ENCODE peak calls at places on chromosomes 3 and 15, in seven cellular contexts. F, Y, I, M, S, W and C are unnamed samples.
A peak's percentile ranks its signal among the peaks of the same experiment; 100 is the strongest.

GRCh38 chr3:41076399-41076798 is 122.9 kb upstream of the CTNNB1 start:
- DNase-seq in F (no peak), Y (no peak), I (no peak), M (no peak), S (no peak), W (no peak), C (no peak)

GRCh38 chr3:44970916-44971490 is 5.0 kb downstream of the ZDHHC3 start:
- DNase-seq in F (no peak), Y (no peak), I (no peak), M (no peak), S (no peak), W (no peak), C (no peak)

GRCh38 chr3:57852896-57853295 is 96.8 kb downstream of the SLMAP start:
- DNase-seq in F (peak; percentile 32), Y (no peak), I (no peak), M (no peak), S (no peak), W (no peak), C (no peak)

GRCh38 chr3:124558898-124559649 is 171.2 kb upstream of the UMPS start:
- DNase-seq in F (peak; percentile 97), Y (peak; percentile 87), I (no peak), M (peak; percentile 86), S (no peak), W (peak; percentile 72), C (peak; percentile 86)

GRCh38 chr3:181713300-181713647 is 1.5 kb downstream of the SOX2 start:
- DNase-seq in F (no peak), Y (no peak), I (no peak), M (no peak), S (no peak), W (no peak), C (no peak)

GRCh38 chr3:99999541-99999940 is 114.8 kb downstream of the FILIP1L start:
- DNase-seq in F (peak; percentile 45), Y (no peak), I (no peak), M (no peak), S (no peak), W (no peak), C (no peak)

GRCh38 chr15:65579762-65580161 is 31.2 kb downstream of the INTS14 start:
- DNase-seq in F (no peak), Y (no peak), I (no peak), M (no peak), S (no peak), W (no peak), C (no peak)

GRCh38 chr15:38651328-38652038 is 86.9 kb upstream of the RASGRP1 start:
- DNase-seq in F (no peak), Y (no peak), I (peak; percentile 59), M (no peak), S (no peak), W (no peak), C (no peak)

GRCh38 chr15:39198044-39198625 is 382.7 kb upstream of the THBS1 start:
- DNase-seq in F (no peak), Y (no peak), I (no peak), M (no peak), S (no peak), W (no peak), C (no peak)

GRCh38 chr15:44033894-44034293 is 161.2 kb downstream of the FRMD5 start:
- DNase-seq in F (peak; percentile 38), Y (no peak), I (no peak), M (peak; percentile 64), S (no peak), W (no peak), C (no peak)

GRCh38 chr3:147356909-147357733 is 49.2 kb downstream of the ZIC4 start:
- DNase-seq in F (no peak), Y (no peak), I (no peak), M (no peak), S (peak; percentile 88), W (no peak), C (no peak)

DNA sequence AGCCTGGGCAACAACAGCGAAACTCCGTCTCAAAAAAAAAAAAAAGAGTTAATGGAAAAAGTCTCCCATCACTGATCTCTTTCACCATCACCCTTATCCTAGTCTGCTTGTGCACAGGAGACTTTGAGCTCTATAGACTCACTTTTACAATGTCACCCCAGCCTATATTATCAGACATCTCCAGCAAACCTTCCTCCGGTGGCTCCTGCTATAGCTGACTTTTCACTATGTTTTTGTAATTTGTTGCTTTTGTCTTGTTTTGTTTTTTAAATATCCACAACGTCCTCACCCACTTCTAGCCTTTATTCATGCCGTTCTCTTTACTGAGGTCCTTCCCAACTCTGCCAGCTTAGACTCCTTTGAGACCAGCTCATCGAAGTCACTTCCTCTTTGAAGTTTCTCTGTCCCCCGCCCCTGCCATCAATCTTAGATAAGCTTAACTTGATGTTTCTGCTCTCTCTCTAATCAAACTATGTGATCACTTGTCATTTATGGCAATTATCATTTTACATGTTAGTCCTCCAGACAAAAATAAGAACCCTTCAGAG is 82.7 kb upstream of the CHD2 start:
- DNase-seq in F (no peak), Y (no peak), I (no peak), M (no peak), S (no peak), W (no peak), C (no peak)
- H3K4me3 ChIP-seq in F (no peak overlapping the region), Y (no peak overlapping the region), I (no peak overlapping the region), M (no peak overlapping the region), S (no peak overlapping the region), W (no peak overlapping the region), C (no peak overlapping the region)

DNA sequence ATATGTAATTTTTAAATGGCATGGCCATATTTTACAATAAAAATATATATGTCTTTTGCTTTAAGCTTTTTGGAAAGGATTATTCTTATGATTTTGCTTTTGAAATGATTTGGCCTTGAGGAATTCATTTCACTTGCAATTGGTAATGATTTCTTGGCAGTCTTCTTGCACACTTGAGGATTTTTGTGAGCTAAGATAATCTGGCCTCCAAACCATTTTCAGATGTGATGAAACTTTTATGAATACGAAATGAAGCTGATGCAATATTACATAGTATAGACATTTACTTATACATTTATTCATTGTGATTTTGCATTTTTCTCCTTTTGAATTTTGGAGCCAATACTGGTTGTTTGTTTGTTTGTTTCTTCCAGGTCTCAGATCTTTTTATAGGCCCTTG is 6.4 kb upstream of the SH2D7 start:
- DNase-seq in F (no peak), Y (no peak), I (no peak), M (no peak), S (no peak), W (no peak), C (peak; percentile 60)
- H3K27ac ChIP-seq in F (no peak overlapping the region), Y (no peak overlapping the region), I (no peak overlapping the region), M (no peak overlapping the region), S (no peak overlapping the region), W (no peak overlapping the region), C (peak overlapping the region; percentile 77)

DNA sequence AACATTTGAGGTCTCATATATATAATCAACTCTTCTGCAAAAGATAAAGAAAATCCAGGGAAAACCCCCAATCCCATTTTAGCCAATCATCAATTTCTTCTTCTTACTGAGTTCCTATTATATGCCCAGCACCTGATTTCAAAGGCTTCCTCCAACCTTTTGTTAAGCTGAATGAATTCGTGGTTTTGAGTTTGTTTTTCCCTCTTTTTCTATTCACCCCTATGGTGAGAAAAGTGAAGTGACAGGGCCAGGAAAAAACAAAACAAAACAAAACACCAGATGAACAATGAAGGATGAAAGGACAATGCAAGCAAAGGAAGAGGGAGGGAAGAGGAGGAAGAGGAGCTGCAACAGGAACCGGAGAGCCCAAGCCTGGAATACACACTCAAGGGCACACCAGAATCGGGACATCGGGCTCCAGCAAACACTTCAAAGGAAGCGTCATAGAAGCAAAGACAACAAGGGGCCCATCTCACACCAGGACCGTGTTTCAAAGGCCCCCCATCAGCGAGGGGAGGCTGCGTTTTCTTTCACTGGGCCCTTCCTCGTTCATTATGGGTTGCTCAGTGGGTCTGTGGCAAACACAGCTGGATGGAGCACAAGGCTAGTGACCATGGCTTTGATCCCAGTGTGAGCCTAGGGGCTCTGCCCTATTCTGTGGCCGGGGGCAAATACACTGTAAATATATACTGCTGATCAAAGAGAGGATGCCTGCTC is 50.2 kb downstream of the VGLL4 start:
- DNase-seq in F (no peak), Y (no peak), I (no peak), M (no peak), S (peak; percentile 39), W (no peak), C (no peak)
- H3K4me3 ChIP-seq in F (no peak overlapping the region), Y (no peak overlapping the region), I (no peak overlapping the region), M (no peak overlapping the region), S (peak overlapping the region; percentile 22), W (no peak overlapping the region), C (no peak overlapping the region)

GRCh38 chr3:137099336-137099735 is 141.6 kb downstream of the IL20RB start:
- DNase-seq in F (no peak), Y (no peak), I (no peak), M (no peak), S (peak; percentile 36), W (no peak), C (no peak)
- H3K27ac ChIP-seq in F (no peak overlapping the region), Y (no peak overlapping the region), I (no peak overlapping the region), M (no peak overlapping the region), S (no peak overlapping the region), W (no peak overlapping the region), C (no peak overlapping the region)

DNA sequence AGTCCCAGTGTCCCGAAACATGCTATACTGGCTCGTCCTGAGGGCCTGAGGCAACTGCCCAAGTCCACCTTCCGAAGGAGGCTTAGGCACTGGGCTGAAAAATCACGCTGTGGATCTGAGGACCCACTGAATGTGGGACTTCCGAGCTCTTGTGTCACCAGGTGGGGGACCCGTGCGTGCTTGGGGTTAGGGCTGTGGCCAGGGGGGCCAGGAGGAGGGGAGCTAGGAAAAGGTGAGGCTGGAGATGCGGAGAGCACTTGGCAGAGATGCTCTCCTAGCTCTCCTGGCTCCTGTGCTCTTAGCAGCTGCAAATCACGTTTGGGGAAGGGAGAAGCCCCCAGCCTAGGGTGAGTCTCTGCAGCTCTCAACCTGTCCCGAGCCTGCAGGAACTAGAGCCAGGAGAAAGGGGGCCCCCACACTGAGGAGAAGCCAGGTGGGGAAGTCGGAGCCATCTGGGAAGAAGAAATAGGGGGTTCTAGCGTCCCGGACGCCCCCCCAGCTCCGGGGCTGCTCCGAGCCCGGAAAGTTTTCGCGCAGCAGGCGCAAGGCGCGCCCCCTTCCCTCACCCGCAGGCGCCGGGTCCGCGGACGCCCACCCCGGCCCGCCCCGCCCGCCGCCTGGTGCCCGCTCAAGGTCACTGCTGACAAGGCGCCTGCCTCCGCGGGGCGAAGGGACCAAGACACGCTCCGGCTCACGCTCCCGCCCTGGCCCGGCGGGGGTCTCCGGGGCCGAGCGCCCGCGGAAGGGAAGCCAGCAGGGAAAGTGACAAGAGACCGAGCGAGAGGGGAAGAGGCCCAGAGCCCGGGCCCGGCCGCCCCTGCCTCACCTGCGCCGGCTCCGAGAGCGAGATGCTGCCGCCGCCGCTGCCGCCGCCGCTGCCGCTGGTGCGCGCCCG is 108.7 kb upstream of the SLC6A11 start:
- DNase-seq in F (no peak), Y (no peak), I (no peak), M (no peak), S (peak; percentile 58), W (no peak), C (no peak)
- H3K4me3 ChIP-seq in F (no peak overlapping the region), Y (no peak overlapping the region), I (no peak overlapping the region), M (peak overlapping the region; percentile 79), S (peak overlapping the region; percentile 63), W (peak overlapping the region; percentile 46), C (no peak overlapping the region)